ENCODE peak calls at places on chromosomes 13 and 19, in eight cellular contexts. One of them, this sample, is unnamed.

GRCh38 chr13:44565881-44566280 is 10.2 kb downstream of the TSC22D1 start:
- DNase-seq in Panc1: no peak
- DNase-seq in cardiac fibroblast: no peak
- DNase-seq in lower lobe of right lung: no peak
- DNase-seq in Jurkat, Clone E6-1: no peak
- DNase-seq in immature natural killer cell: no peak
- DNase-seq in skeletal muscle cell: no peak
- DNase-seq in ELR: peak; percentile 17
- DNase-seq in this sample: no peak

GRCh38 chr19:926595-927043 is 784 bp downstream of the ARID3A start:
- DNase-seq in cardiac fibroblast: peak; percentile 50
- DNase-seq in skeletal muscle cell: no peak
- DNase-seq in immature natural killer cell: no peak
- DNase-seq in ELR: peak; percentile 67
- DNase-seq in Panc1: no peak
- DNase-seq in lower lobe of right lung: peak; percentile 85
- DNase-seq in Jurkat, Clone E6-1: no peak
- DNase-seq in this sample: peak; percentile 80

GRCh38 chr13:76879211-76879875 is 6.9 kb downstream of the KCTD12 start:
- DNase-seq in lower lobe of right lung: peak; percentile 81
- DNase-seq in Panc1: no peak
- DNase-seq in ELR: peak; percentile 85
- DNase-seq in skeletal muscle cell: peak; percentile 87
- DNase-seq in cardiac fibroblast: peak; percentile 93
- DNase-seq in Jurkat, Clone E6-1: peak; percentile 73
- DNase-seq in immature natural killer cell: peak; percentile 53
- DNase-seq in this sample: peak; percentile 95

GRCh38 chr19:12834976-12835757 is 788 bp upstream of the RTBDN start:
- DNase-seq in immature natural killer cell: no peak
- DNase-seq in Jurkat, Clone E6-1: peak; percentile 36
- DNase-seq in skeletal muscle cell: no peak
- DNase-seq in lower lobe of right lung: peak; percentile 57
- DNase-seq in ELR: peak; percentile 51
- DNase-seq in Panc1: no peak
- DNase-seq in cardiac fibroblast: peak; percentile 15
- DNase-seq in this sample: no peak

GRCh38 chr19:1026189-1027019 is at the start of gene CNN2:
- DNase-seq in Panc1: no peak
- DNase-seq in skeletal muscle cell: no peak
- DNase-seq in Jurkat, Clone E6-1: no peak
- DNase-seq in cardiac fibroblast: peak; percentile 84
- DNase-seq in immature natural killer cell: peak; percentile 62
- DNase-seq in ELR: peak; percentile 79
- DNase-seq in lower lobe of right lung: peak; percentile 91
- DNase-seq in this sample: no peak

GRCh38 chr19:54481326-54481930 is 8.3 kb upstream of the CDC42EP5 start:
- DNase-seq in Panc1: no peak
- DNase-seq in immature natural killer cell: peak; percentile 60
- DNase-seq in lower lobe of right lung: no peak
- DNase-seq in Jurkat, Clone E6-1: peak; percentile 25
- DNase-seq in ELR: peak; percentile 54
- DNase-seq in skeletal muscle cell: no peak
- DNase-seq in cardiac fibroblast: peak; percentile 40
- DNase-seq in this sample: peak; percentile 11

GRCh38 chr19:38658462-38659306 is 11.2 kb downstream of the ACTN4 start:
- DNase-seq in ELR: peak; percentile 99
- DNase-seq in cardiac fibroblast: peak; percentile 99
- DNase-seq in lower lobe of right lung: no peak
- DNase-seq in immature natural killer cell: no peak
- DNase-seq in Panc1: peak; percentile 100
- DNase-seq in Jurkat, Clone E6-1: no peak
- DNase-seq in skeletal muscle cell: peak; percentile 97
- DNase-seq in this sample: no peak

GRCh38 chr19:40740747-40741146 is 9.5 kb downstream of the ACTMAP start:
- DNase-seq in Panc1: no peak
- DNase-seq in skeletal muscle cell: no peak
- DNase-seq in lower lobe of right lung: no peak
- DNase-seq in ELR: no peak
- DNase-seq in Jurkat, Clone E6-1: no peak
- DNase-seq in cardiac fibroblast: no peak
- DNase-seq in immature natural killer cell: no peak
- DNase-seq in this sample: no peak

GRCh38 chr19:49761625-49762311 is 1.3 kb downstream of the TSKS start:
- DNase-seq in immature natural killer cell: no peak
- DNase-seq in Jurkat, Clone E6-1: no peak
- DNase-seq in ELR: peak; percentile 50
- DNase-seq in cardiac fibroblast: peak; percentile 86
- DNase-seq in Panc1: no peak
- DNase-seq in lower lobe of right lung: no peak
- DNase-seq in skeletal muscle cell: peak; percentile 51
- DNase-seq in this sample: no peak

GRCh38 chr19:57302020-57302465 is 18.2 kb upstream of the ZNF543 start:
- DNase-seq in ELR: peak; percentile 88
- DNase-seq in Jurkat, Clone E6-1: no peak
- DNase-seq in Panc1: no peak
- DNase-seq in cardiac fibroblast: peak; percentile 98
- DNase-seq in skeletal muscle cell: peak; percentile 79
- DNase-seq in immature natural killer cell: no peak
- DNase-seq in lower lobe of right lung: no peak
- DNase-seq in this sample: no peak

GRCh38 chr19:32339988-32340874 is 5.2 kb upstream of the ZNF507 start:
- DNase-seq in skeletal muscle cell: no peak
- DNase-seq in lower lobe of right lung: peak; percentile 74
- DNase-seq in Panc1: peak; percentile 53
- DNase-seq in Jurkat, Clone E6-1: no peak
- DNase-seq in cardiac fibroblast: peak; percentile 64
- DNase-seq in immature natural killer cell: peak; percentile 29
- DNase-seq in ELR: peak; percentile 59
- DNase-seq in this sample: no peak

GRCh38 chr19:662207-662961 is 630 bp downstream of the RNF126 start:
- DNase-seq in Panc1: no peak
- DNase-seq in Jurkat, Clone E6-1: peak; percentile 55
- DNase-seq in lower lobe of right lung: peak; percentile 80
- DNase-seq in immature natural killer cell: peak; percentile 79
- DNase-seq in ELR: peak; percentile 67
- DNase-seq in skeletal muscle cell: no peak
- DNase-seq in cardiac fibroblast: no peak
- DNase-seq in this sample: no peak

GRCh38 chr19:56066152-56067023 is 54.7 kb downstream of the ZNF787 start:
- DNase-seq in immature natural killer cell: peak; percentile 58
- DNase-seq in skeletal muscle cell: no peak
- DNase-seq in lower lobe of right lung: peak; percentile 77
- DNase-seq in Panc1: peak; percentile 41
- DNase-seq in Jurkat, Clone E6-1: peak; percentile 17
- DNase-seq in cardiac fibroblast: peak; percentile 55
- DNase-seq in ELR: peak; percentile 62
- DNase-seq in this sample: no peak

GRCh38 chr19:38199340-38199739 is 24.7 kb downstream of the DPF1 start:
- DNase-seq in cardiac fibroblast: no peak
- DNase-seq in Jurkat, Clone E6-1: no peak
- DNase-seq in Panc1: no peak
- DNase-seq in ELR: no peak
- DNase-seq in immature natural killer cell: no peak
- DNase-seq in skeletal muscle cell: no peak
- DNase-seq in lower lobe of right lung: no peak
- DNase-seq in this sample: no peak

GRCh38 chr13:76609643-76610042 is 276.6 kb downstream of the KCTD12 start:
- DNase-seq in cardiac fibroblast: no peak
- DNase-seq in Panc1: no peak
- DNase-seq in immature natural killer cell: no peak
- DNase-seq in ELR: no peak
- DNase-seq in lower lobe of right lung: no peak
- DNase-seq in skeletal muscle cell: no peak
- DNase-seq in Jurkat, Clone E6-1: no peak
- DNase-seq in this sample: no peak

GRCh38 chr19:40717880-40718773 is 1.2 kb downstream of the ITPKC start:
- DNase-seq in ELR: peak; percentile 61
- DNase-seq in cardiac fibroblast: peak; percentile 36
- DNase-seq in immature natural killer cell: no peak
- DNase-seq in lower lobe of right lung: peak; percentile 74
- DNase-seq in Panc1: no peak
- DNase-seq in skeletal muscle cell: no peak
- DNase-seq in Jurkat, Clone E6-1: no peak
- DNase-seq in this sample: no peak

GRCh38 chr13:79451500-79451962 is 29.4 kb upstream of the NDFIP2 start:
- DNase-seq in immature natural killer cell: peak; percentile 81
- DNase-seq in ELR: peak; percentile 97
- DNase-seq in skeletal muscle cell: peak; percentile 93
- DNase-seq in Jurkat, Clone E6-1: peak; percentile 61
- DNase-seq in Panc1: no peak
- DNase-seq in lower lobe of right lung: peak; percentile 41
- DNase-seq in cardiac fibroblast: peak; percentile 82
- DNase-seq in this sample: peak; percentile 81

GRCh38 chr13:88887045-88887662 is 1216.0 kb downstream of the SLITRK5 start:
- DNase-seq in skeletal muscle cell: no peak
- DNase-seq in lower lobe of right lung: no peak
- DNase-seq in cardiac fibroblast: no peak
- DNase-seq in Panc1: no peak
- DNase-seq in immature natural killer cell: no peak
- DNase-seq in Jurkat, Clone E6-1: no peak
- DNase-seq in ELR: peak; percentile 23
- DNase-seq in this sample: no peak

GRCh38 chr19:58351996-58352755 is 1.1 kb downstream of the A1BG start:
- DNase-seq in cardiac fibroblast: no peak
- DNase-seq in lower lobe of right lung: peak; percentile 32
- DNase-seq in skeletal muscle cell: no peak
- DNase-seq in Jurkat, Clone E6-1: no peak
- DNase-seq in immature natural killer cell: no peak
- DNase-seq in Panc1: no peak
- DNase-seq in ELR: no peak
- DNase-seq in this sample: no peak

GRCh38 chr19:18603255-18603957 is 3.2 kb downstream of the CRLF1 start:
- DNase-seq in lower lobe of right lung: no peak
- DNase-seq in cardiac fibroblast: peak; percentile 34
- DNase-seq in Jurkat, Clone E6-1: no peak
- DNase-seq in immature natural killer cell: no peak
- DNase-seq in ELR: peak; percentile 38
- DNase-seq in Panc1: no peak
- DNase-seq in skeletal muscle cell: no peak
- DNase-seq in this sample: no peak

GRCh38 chr19:11963566-11964355 is 1.1 kb upstream of the ZNF763 start:
- DNase-seq in cardiac fibroblast: peak; percentile 84
- DNase-seq in Panc1: no peak
- DNase-seq in immature natural killer cell: peak; percentile 72
- DNase-seq in skeletal muscle cell: no peak
- DNase-seq in ELR: peak; percentile 75
- DNase-seq in lower lobe of right lung: peak; percentile 83
- DNase-seq in Jurkat, Clone E6-1: peak; percentile 59
- DNase-seq in this sample: peak; percentile 14